ENCODE peak calls at places on chromosomes 3 and 15, in nine cellular contexts. M is glutamatergic neuron; D is A549; V is left lung; U is RWPE1; Q is CD8-positive, alpha-beta T cell; E is mesothelial cell of epicardium; G is choroid plexus epithelial cell; F is AG04450. C is an unnamed sample.

GRCh38 chr15:95760508-95760907 is 570.0 kb upstream of the NR2F2 start:
- DNase-seq in M (peak), D (peak), V (no peak), U (no peak), Q (no peak), E (no peak), G (peak), F (no peak), C (peak)

GRCh38 chr3:86923071-86923476 is 67.9 kb downstream of the VGLL3 start:
- DNase-seq in M (no peak), D (peak), V (no peak), U (peak), Q (no peak), E (no peak), G (peak), F (peak), C (no peak)

GRCh38 chr3:111739241-111739952 is 119.7 kb upstream of the PHLDB2 start:
- DNase-seq in M (no peak), D (peak), V (no peak), U (peak), Q (no peak), E (no peak), G (peak), F (no peak), C (no peak)

GRCh38 chr3:156180077-156180476 is 59.7 kb downstream of the KCNAB1 start:
- DNase-seq in M (no peak), D (no peak), V (no peak), U (peak), Q (no peak), E (no peak), G (no peak), F (no peak), C (no peak)

GRCh38 chr15:47750030-47750739 is 32.9 kb downstream of the SEMA6D start:
- DNase-seq in M (no peak), D (no peak), V (no peak), U (peak), Q (no peak), E (no peak), G (peak), F (peak), C (no peak)

GRCh38 chr3:17088602-17089313 is 204.0 kb downstream of the PLCL2 start:
- DNase-seq in M (no peak), D (no peak), V (no peak), U (no peak), Q (peak), E (no peak), G (no peak), F (no peak), C (no peak)

GRCh38 chr3:8239718-8240698 is 261.6 kb upstream of the LMCD1 start:
- DNase-seq in M (peak), D (peak), V (no peak), U (peak), Q (no peak), E (no peak), G (peak), F (peak), C (no peak)

GRCh38 chr15:34799825-34800168 is 4.4 kb upstream of the ACTC1 start:
- DNase-seq in M (no peak), D (no peak), V (no peak), U (no peak), Q (no peak), E (no peak), G (no peak), F (no peak), C (no peak)

GRCh38 chr3:147737411-147737810 is 328.2 kb downstream of the ZIC1 start:
- DNase-seq in M (no peak), D (no peak), V (no peak), U (no peak), Q (no peak), E (no peak), G (peak), F (no peak), C (no peak)

GRCh38 chr3:52446631-52447511 is 2.0 kb upstream of the SEMA3G start:
- DNase-seq in M (peak), D (peak), V (no peak), U (peak), Q (peak), E (no peak), G (peak), F (no peak), C (no peak)

GRCh38 chr3:181687190-181687589 is 24.5 kb upstream of the SOX2 start:
- DNase-seq in M (no peak), D (no peak), V (no peak), U (no peak), Q (no peak), E (no peak), G (no peak), F (no peak), C (no peak)

GRCh38 chr3:187986514-187986934 is 167.4 kb upstream of the LPP start:
- DNase-seq in M (no peak), D (peak), V (no peak), U (peak), Q (no peak), E (no peak), G (peak), F (peak), C (no peak)

GRCh38 chr15:78616506-78616905 is 4.3 kb downstream of the CHRNA3 start:
- DNase-seq in M (no peak), D (no peak), V (no peak), U (no peak), Q (no peak), E (no peak), G (no peak), F (no peak), C (no peak)

DNA sequence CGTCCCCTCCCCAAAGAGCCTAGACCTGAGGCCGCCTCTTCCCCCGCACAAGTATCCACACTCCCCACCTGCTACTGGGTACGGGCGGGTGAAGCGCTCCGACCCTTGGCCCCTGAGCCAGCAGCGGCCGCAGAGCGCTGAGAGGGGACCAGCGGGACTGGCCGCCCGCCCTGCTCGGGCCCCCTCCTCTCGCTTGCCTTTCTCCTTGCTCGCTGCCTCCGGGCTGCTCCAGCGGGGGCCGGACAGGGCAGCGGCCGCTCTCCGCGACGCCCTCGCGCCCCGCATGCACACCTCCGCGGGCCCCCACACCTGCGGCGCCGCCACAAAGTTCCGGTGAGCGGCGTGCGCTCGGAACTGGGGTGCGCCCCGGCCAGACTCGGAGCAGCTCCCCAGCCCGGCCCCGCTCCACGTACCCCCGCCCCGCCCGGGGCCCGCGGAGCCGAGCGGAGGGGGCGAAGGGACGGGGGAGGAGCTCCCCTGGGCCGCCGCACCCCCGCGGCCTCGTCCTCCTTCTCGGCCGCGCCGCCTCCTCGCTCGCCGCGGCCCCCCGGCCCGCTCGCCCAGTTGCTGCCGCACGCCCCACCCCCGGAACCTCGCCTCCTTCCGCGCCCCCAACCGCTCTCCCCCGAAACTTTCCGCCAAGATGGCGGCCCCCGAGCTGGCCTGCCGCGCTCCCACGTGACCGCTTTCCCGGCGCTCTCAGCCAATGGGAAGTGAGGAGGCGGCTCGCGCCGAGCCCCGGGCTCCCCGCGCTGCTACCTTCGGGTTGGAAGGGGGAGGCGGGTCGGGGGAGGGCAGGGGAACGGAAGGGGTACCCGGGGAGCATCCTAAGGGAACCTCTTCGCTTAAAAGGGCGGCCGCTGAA is 704 bp downstream of the DLG1 start:
- DNase-seq in M (peak), D (peak), V (peak), U (peak), Q (peak), E (peak), G (peak), F (peak), C (peak)
- TF ChIP-seq CTCF in M (no peak), D (no peak), V (no peak), U (no peak), Q (no peak), E (no peak), G (no peak), F (no peak), C (no peak)

DNA sequence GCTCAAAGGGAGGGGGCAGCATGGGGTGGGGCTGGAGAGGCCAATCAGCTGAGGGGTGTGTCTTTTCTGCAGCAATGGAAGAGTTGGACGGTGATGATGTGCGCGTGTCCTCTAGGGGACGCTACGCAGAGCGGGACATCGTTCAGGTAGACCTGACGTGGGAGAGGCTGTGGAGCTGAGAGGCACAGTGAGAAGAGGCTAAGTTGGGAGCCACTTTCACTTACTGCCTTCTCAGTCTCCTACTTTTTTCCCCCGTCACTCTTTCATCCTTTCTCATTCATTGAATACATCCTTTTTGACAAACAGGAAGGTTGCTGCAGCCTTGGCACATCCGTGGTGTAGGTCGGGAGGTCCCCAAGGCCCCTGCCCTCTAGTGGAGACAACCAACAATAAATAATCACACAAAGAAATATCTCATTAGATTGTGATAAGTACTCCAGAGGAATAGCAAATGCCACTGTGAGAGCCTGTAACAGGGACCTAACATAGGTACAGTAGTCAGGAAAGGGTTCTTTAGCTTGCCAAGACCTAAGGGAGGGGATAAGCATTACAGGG is 4.4 kb upstream of the BRPF1 start:
- DNase-seq in M (peak), D (peak), V (no peak), U (no peak), Q (peak), E (no peak), G (no peak), F (no peak), C (no peak)
- TF ChIP-seq CTCF in M (peak), D (peak), V (no peak), U (peak), Q (peak), E (no peak), G (peak), F (peak), C (no peak)

GRCh38 chr3:108505811-108506210 is 4.6 kb downstream of the MYH15 start:
- DNase-seq in M (no peak), D (no peak), V (no peak), U (no peak), Q (no peak), E (no peak), G (peak), F (no peak), C (no peak)
- TF ChIP-seq CTCF in M (no peak), D (no peak), V (no peak), U (no peak), Q (no peak), E (no peak), G (peak), F (no peak), C (no peak)

GRCh38 chr3:194404365-194405140 is 5.5 kb upstream of the GP5 start:
- DNase-seq in M (no peak), D (peak), V (no peak), U (peak), Q (no peak), E (no peak), G (peak), F (no peak), C (no peak)
- TF ChIP-seq CTCF in M (peak), D (peak), V (peak), U (peak), Q (peak), E (peak), G (peak), F (peak), C (peak)

GRCh38 chr3:120177151-120177550 is 82.9 kb upstream of the GSK3B start:
- DNase-seq in M (no peak), D (peak), V (peak), U (peak), Q (no peak), E (no peak), G (peak), F (peak), C (peak)

GRCh38 chr3:120181632-120182031 is 87.4 kb upstream of the GSK3B start:
- DNase-seq in M (no peak), D (no peak), V (no peak), U (no peak), Q (no peak), E (no peak), G (no peak), F (no peak), C (no peak)

GRCh38 chr3:120177907-120178306 is 83.7 kb upstream of the GSK3B start:
- DNase-seq in M (no peak), D (peak), V (peak), U (no peak), Q (no peak), E (no peak), G (no peak), F (no peak), C (no peak)

GRCh38 chr3:120180731-120181412 is 86.6 kb upstream of the GSK3B start:
- DNase-seq in M (no peak), D (no peak), V (no peak), U (no peak), Q (no peak), E (no peak), G (no peak), F (no peak), C (no peak)

DNA sequence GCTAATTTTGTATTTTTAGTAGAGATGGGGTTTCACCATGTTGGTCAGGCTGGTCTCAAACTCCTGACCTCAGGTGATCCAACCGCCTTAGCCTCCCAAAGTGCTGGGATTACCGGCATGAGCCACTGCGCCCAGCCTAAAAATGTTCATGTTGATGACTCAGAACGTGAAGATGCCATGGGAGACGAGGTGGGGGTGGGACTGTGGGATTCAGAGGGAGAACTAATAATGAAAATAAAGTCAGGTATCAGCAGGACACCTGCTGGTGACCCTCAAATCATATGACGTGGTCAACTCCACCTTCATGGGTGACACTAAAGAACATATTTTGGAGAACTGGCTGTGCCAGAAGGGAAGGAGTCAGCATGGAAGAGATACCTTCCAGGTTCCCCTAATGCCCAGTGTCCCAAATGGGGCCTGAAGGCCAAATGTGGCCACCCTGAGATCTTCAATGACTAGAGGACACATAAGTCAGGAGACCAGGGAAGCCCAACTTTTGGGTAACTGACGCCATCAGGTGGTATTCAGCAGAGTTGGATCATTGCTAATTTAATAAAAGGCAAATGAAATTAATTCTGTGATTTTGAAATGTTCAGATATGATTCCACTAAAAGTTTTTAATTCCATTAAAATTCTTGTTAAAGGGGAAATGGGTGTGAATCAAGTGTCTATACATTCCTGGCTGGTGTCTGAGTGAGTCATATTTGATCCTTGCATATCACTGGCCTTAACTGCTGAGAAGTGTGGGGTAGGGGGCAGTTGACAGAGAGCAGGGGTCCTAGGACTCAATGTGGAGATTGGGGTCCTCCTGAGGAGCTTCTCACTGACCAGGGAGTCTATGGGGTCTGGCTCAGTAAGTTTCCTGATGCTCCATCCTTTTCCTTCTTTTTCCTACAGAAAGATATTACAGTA is 88.6 kb upstream of the GSK3B start:
- DNase-seq in M (no peak), D (peak), V (no peak), U (peak), Q (no peak), E (no peak), G (peak), F (no peak), C (no peak)
- TF ChIP-seq CTCF in M (no peak), D (peak), V (peak), U (no peak), Q (no peak), E (no peak), G (peak), F (peak), C (no peak)

GRCh38 chr15:71485094-71485693 is 325.2 kb upstream of the NR2E3 start:
- DNase-seq in M (no peak), D (peak), V (no peak), U (no peak), Q (no peak), E (no peak), G (no peak), F (no peak), C (no peak)
- TF ChIP-seq CTCF in M (peak), D (peak), V (no peak), U (peak), Q (no peak), E (no peak), G (peak), F (peak), C (no peak)

C was measured in kidney.